ENCODE peak calls at places on chromosomes 16 and 17, in nine cellular contexts. L is uterus; N is HTR-8/SVneo; S is GM04503; P is stimulated activated CD4-positive, alpha-beta T cell treated with anti-CD3 and anti-CD28 coated beads, Interleukin-15, amount 100 ng/mL, for 1 hour; Q is M059J; C is activated T-cell treated with anti-CD3 and anti-CD28 coated beads for 24 hours; M is anterior cingulate cortex; Y is substantia nigra. A is an unnamed sample.

GRCh38 chr17:32518856-32519768 is 32.3 kb downstream of the CDK5R1 start:
- DNase-seq in C (peak), M (no peak), L (peak), Y (no peak), P (peak), S (no peak), N (peak), Q (peak), A (peak)

GRCh38 chr16:74735162-74735452 is 34.4 kb upstream of the MLKL start:
- DNase-seq in C (no peak), L (no peak), N (no peak), P (no peak), M (no peak), Y (no peak), S (no peak), Q (no peak), A (no peak)

GRCh38 chr17:13334374-13334773 is 267.4 kb downstream of the HS3ST3A1 start:
- DNase-seq in S (no peak), N (no peak), Q (no peak), Y (no peak), C (no peak), L (no peak), M (no peak), P (no peak), A (no peak)

GRCh38 chr16:90019543-90020259 is 445 bp upstream of the DBNDD1 start:
- DNase-seq in S (peak), L (no peak), M (no peak), C (no peak), N (peak), P (peak), Q (peak), Y (no peak), A (peak)

GRCh38 chr16:77674888-77675287 is 47.4 kb upstream of the NUDT7 start:
- DNase-seq in Y (no peak), M (no peak), C (no peak), P (no peak), S (peak), L (no peak), N (no peak), Q (peak), A (no peak)

GRCh38 chr16:14024300-14024699 is 46.8 kb upstream of the MRTFB start:
- DNase-seq in L (no peak), P (no peak), N (no peak), M (no peak), Y (no peak), C (no peak), Q (peak), S (no peak), A (peak)

GRCh38 chr17:3527468-3527867 is 30.1 kb downstream of the TRPV3 start:
- DNase-seq in Y (no peak), M (no peak), C (no peak), P (no peak), L (no peak), N (no peak), S (no peak), Q (no peak), A (no peak)

GRCh38 chr16:29641561-29641960 is 21.5 kb upstream of the SPN start:
- DNase-seq in Q (peak), L (no peak), S (no peak), M (no peak), C (no peak), P (no peak), Y (no peak), N (peak), A (no peak)

GRCh38 chr16:54160252-54160860 is 126.2 kb downstream of the IRX3 start:
- DNase-seq in Q (no peak), C (no peak), S (no peak), Y (no peak), P (no peak), L (no peak), M (no peak), N (no peak), A (no peak)

GRCh38 chr16:51569204-51569911 is 418.3 kb upstream of the SALL1 start:
- DNase-seq in Q (peak), C (no peak), N (no peak), L (no peak), S (no peak), Y (peak), P (no peak), M (no peak), A (no peak)

GRCh38 chr16:58290861-58291260 is 4.0 kb downstream of the PRSS54 start:
- DNase-seq in Y (no peak), L (no peak), Q (no peak), C (no peak), M (no peak), P (no peak), S (no peak), N (no peak), A (no peak)

GRCh38 chr16:52069866-52070265 is 477.1 kb downstream of the TOX3 start:
- DNase-seq in Y (peak), C (no peak), N (no peak), L (no peak), S (no peak), Q (peak), M (no peak), P (no peak), A (peak)

GRCh38 chr17:45823598-45823997 is 21.1 kb upstream of the SPPL2C start:
- DNase-seq in P (no peak), L (no peak), Q (no peak), N (no peak), Y (no peak), C (no peak), M (no peak), S (no peak), A (no peak)

GRCh38 chr17:75289832-75290337 is 652 bp upstream of the SLC25A19 start:
- DNase-seq in L (peak), Q (peak), P (peak), N (no peak), Y (peak), C (peak), M (no peak), S (no peak), A (peak)

GRCh38 chr17:60524463-60525346 is 1.3 kb downstream of the APPBP2 start:
- DNase-seq in P (no peak), Y (no peak), L (no peak), M (no peak), C (no peak), Q (peak), N (no peak), S (no peak), A (peak)

GRCh38 chr16:67336111-67336510 is 9.5 kb downstream of the LRRC36 start:
- DNase-seq in N (no peak), Q (no peak), C (no peak), L (no peak), P (no peak), S (no peak), M (no peak), Y (no peak), A (no peak)

GRCh38 chr16:67403976-67404555 is 10.8 kb upstream of the TPPP3 start:
- DNase-seq in S (no peak), C (no peak), P (no peak), Q (no peak), M (no peak), L (no peak), N (no peak), Y (no peak), A (no peak)

GRCh38 chr17:78040561-78041400 is 82.3 kb downstream of the TNRC6C start:
- DNase-seq in M (peak), N (peak), S (peak), C (no peak), L (peak), Q (peak), Y (peak), P (no peak), A (peak)

GRCh38 chr16:88455610-88456355 is 2.7 kb downstream of the ZFPM1 start:
- DNase-seq in M (no peak), P (peak), Q (peak), L (no peak), C (peak), Y (no peak), S (no peak), N (peak), A (peak)

GRCh38 chr17:30422171-30422570 is 43.4 kb downstream of the CPD start:
- DNase-seq in C (no peak), Q (no peak), N (no peak), M (no peak), P (no peak), L (no peak), S (no peak), Y (no peak), A (no peak)